ENCODE peak calls at places on chromosomes 16 and 17, in eight cellular contexts. One of them, this sample, is unnamed. For H3K4me1, the result is how much of the 10 kb centered on the place peaks cover.

GRCh38 chr16:54986404-54986803 is 55.7 kb downstream of the IRX5 start:
- DNase-seq in right atrium auricular region: no peak
- DNase-seq in thoracic aorta: no peak
- DNase-seq in adrenal gland: no peak
- DNase-seq in suprapubic skin: no peak
- DNase-seq in spleen: no peak
- DNase-seq in right cardiac atrium: no peak
- DNase-seq in RWPE2: no peak
- DNase-seq in this sample: peak

GRCh38 chr16:84885024-84885910 is 65.5 kb downstream of the CRISPLD2 start:
- DNase-seq in right atrium auricular region: peak
- DNase-seq in thoracic aorta: no peak
- DNase-seq in adrenal gland: no peak
- DNase-seq in suprapubic skin: no peak
- DNase-seq in spleen: no peak
- DNase-seq in right cardiac atrium: peak
- DNase-seq in RWPE2: no peak
- DNase-seq in this sample: peak

GRCh38 chr17:17001076-17001777 is 29.3 kb upstream of the TNFRSF13B start:
- DNase-seq in right atrium auricular region: no peak
- DNase-seq in thoracic aorta: no peak
- DNase-seq in adrenal gland: no peak
- DNase-seq in suprapubic skin: no peak
- DNase-seq in spleen: no peak
- DNase-seq in right cardiac atrium: no peak
- DNase-seq in RWPE2: no peak
- DNase-seq in this sample: no peak

GRCh38 chr17:51029568-51030463 is 90.9 kb downstream of the SPAG9 start:
- DNase-seq in right atrium auricular region: no peak
- DNase-seq in thoracic aorta: no peak
- DNase-seq in adrenal gland: no peak
- DNase-seq in suprapubic skin: no peak
- DNase-seq in spleen: no peak
- DNase-seq in right cardiac atrium: no peak
- DNase-seq in RWPE2: no peak
- DNase-seq in this sample: no peak

GRCh38 chr17:75406222-75406615 is 741 bp upstream of the GRB2 start:
- DNase-seq in right atrium auricular region: no peak
- DNase-seq in thoracic aorta: no peak
- DNase-seq in adrenal gland: no peak
- DNase-seq in suprapubic skin: no peak
- DNase-seq in spleen: no peak
- DNase-seq in right cardiac atrium: no peak
- DNase-seq in RWPE2: no peak
- DNase-seq in this sample: peak

GRCh38 chr17:17108681-17109049 is 66.4 kb downstream of the MPRIP start:
- DNase-seq in right atrium auricular region: no peak
- DNase-seq in thoracic aorta: no peak
- DNase-seq in adrenal gland: peak
- DNase-seq in suprapubic skin: no peak
- DNase-seq in spleen: no peak
- DNase-seq in right cardiac atrium: peak
- DNase-seq in RWPE2: no peak
- DNase-seq in this sample: peak

GRCh38 chr17:17771498-17772201 is 65.1 kb downstream of the SREBF1 start:
- DNase-seq in right atrium auricular region: no peak
- DNase-seq in thoracic aorta: no peak
- DNase-seq in adrenal gland: no peak
- DNase-seq in suprapubic skin: no peak
- DNase-seq in spleen: no peak
- DNase-seq in right cardiac atrium: no peak
- DNase-seq in RWPE2: no peak
- DNase-seq in this sample: no peak

GRCh38 chr17:82358467-82359350 is at the start of gene TEX19:
- DNase-seq in right atrium auricular region: no peak
- DNase-seq in thoracic aorta: no peak
- DNase-seq in adrenal gland: no peak
- DNase-seq in suprapubic skin: no peak
- DNase-seq in spleen: no peak
- DNase-seq in right cardiac atrium: no peak
- DNase-seq in RWPE2: no peak
- DNase-seq in this sample: peak

GRCh38 chr17:51805765-51806164 is 352.7 kb downstream of the CA10 start:
- DNase-seq in right atrium auricular region: no peak
- DNase-seq in thoracic aorta: no peak
- DNase-seq in adrenal gland: no peak
- DNase-seq in suprapubic skin: no peak
- DNase-seq in spleen: no peak
- DNase-seq in right cardiac atrium: no peak
- DNase-seq in RWPE2: no peak
- DNase-seq in this sample: no peak

GRCh38 chr17:4735825-4736651 is 3.6 kb upstream of the ZMYND15 start:
- DNase-seq in right atrium auricular region: no peak
- DNase-seq in thoracic aorta: no peak
- DNase-seq in adrenal gland: peak
- DNase-seq in suprapubic skin: no peak
- DNase-seq in spleen: peak
- DNase-seq in right cardiac atrium: no peak
- DNase-seq in RWPE2: no peak
- DNase-seq in this sample: no peak
- H3K4me1 ChIP-seq in right atrium auricular region: under half
- H3K4me1 ChIP-seq in thoracic aorta: under half
- H3K4me1 ChIP-seq in adrenal gland: under half
- H3K4me1 ChIP-seq in suprapubic skin: under half
- H3K4me1 ChIP-seq in spleen: under half
- H3K4me1 ChIP-seq in right cardiac atrium: under half
- H3K4me1 ChIP-seq in RWPE2: under half
- H3K4me1 ChIP-seq in this sample: under half

DNA sequence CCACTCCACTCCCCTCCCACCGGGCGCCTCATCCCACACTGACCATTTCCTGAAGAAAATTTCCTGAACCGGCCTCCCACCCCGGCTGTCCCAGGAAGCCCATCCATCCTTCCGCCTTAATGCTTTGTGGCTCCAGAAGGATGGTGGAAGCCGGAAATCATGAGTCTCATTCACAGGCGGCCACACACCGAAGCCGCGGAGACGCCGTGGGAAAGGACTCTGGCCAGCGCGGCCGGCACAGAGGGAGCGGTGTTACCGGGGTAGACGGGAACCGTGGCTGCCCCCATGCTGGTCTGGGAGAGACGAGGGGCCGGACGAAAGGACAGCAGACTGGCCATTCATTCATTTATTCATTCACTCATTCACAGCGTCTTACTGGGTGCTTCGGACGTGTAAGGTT is 326.7 kb downstream of the SEC14L1 start:
- DNase-seq in right atrium auricular region: no peak
- DNase-seq in thoracic aorta: no peak
- DNase-seq in adrenal gland: no peak
- DNase-seq in suprapubic skin: no peak
- DNase-seq in spleen: no peak
- DNase-seq in right cardiac atrium: no peak
- DNase-seq in RWPE2: no peak
- DNase-seq in this sample: no peak
- H3K4me1 ChIP-seq in right atrium auricular region: half or more
- H3K4me1 ChIP-seq in thoracic aorta: under half
- H3K4me1 ChIP-seq in adrenal gland: under half
- H3K4me1 ChIP-seq in suprapubic skin: half or more
- H3K4me1 ChIP-seq in spleen: half or more
- H3K4me1 ChIP-seq in right cardiac atrium: under half
- H3K4me1 ChIP-seq in RWPE2: under half
- H3K4me1 ChIP-seq in this sample: under half

GRCh38 chr17:48556534-48557401 is 11.9 kb upstream of the HOXB2 start:
- DNase-seq in right atrium auricular region: no peak
- DNase-seq in thoracic aorta: no peak
- DNase-seq in adrenal gland: no peak
- DNase-seq in suprapubic skin: no peak
- DNase-seq in spleen: no peak
- DNase-seq in right cardiac atrium: no peak
- DNase-seq in RWPE2: no peak
- DNase-seq in this sample: no peak
- H3K4me1 ChIP-seq in right atrium auricular region: under half
- H3K4me1 ChIP-seq in thoracic aorta: half or more
- H3K4me1 ChIP-seq in adrenal gland: under half
- H3K4me1 ChIP-seq in suprapubic skin: half or more
- H3K4me1 ChIP-seq in spleen: under half
- H3K4me1 ChIP-seq in right cardiac atrium: under half
- H3K4me1 ChIP-seq in RWPE2: under half
- H3K4me1 ChIP-seq in this sample: under half

GRCh38 chr17:31744541-31744951 is 114.5 kb downstream of the COPRS start:
- DNase-seq in right atrium auricular region: no peak
- DNase-seq in thoracic aorta: no peak
- DNase-seq in adrenal gland: no peak
- DNase-seq in suprapubic skin: no peak
- DNase-seq in spleen: no peak
- DNase-seq in right cardiac atrium: peak
- DNase-seq in RWPE2: no peak
- DNase-seq in this sample: no peak
- H3K4me1 ChIP-seq in right atrium auricular region: under half
- H3K4me1 ChIP-seq in thoracic aorta: half or more
- H3K4me1 ChIP-seq in adrenal gland: under half
- H3K4me1 ChIP-seq in suprapubic skin: under half
- H3K4me1 ChIP-seq in spleen: under half
- H3K4me1 ChIP-seq in right cardiac atrium: under half
- H3K4me1 ChIP-seq in RWPE2: under half
- H3K4me1 ChIP-seq in this sample: under half

GRCh38 chr16:83227336-83227735 is 580.4 kb upstream of the HSBP1 start:
- DNase-seq in right atrium auricular region: no peak
- DNase-seq in thoracic aorta: no peak
- DNase-seq in adrenal gland: no peak
- DNase-seq in suprapubic skin: no peak
- DNase-seq in spleen: no peak
- DNase-seq in right cardiac atrium: no peak
- DNase-seq in RWPE2: no peak
- DNase-seq in this sample: no peak
- H3K4me1 ChIP-seq in right atrium auricular region: under half
- H3K4me1 ChIP-seq in thoracic aorta: under half
- H3K4me1 ChIP-seq in adrenal gland: under half
- H3K4me1 ChIP-seq in suprapubic skin: under half
- H3K4me1 ChIP-seq in spleen: under half
- H3K4me1 ChIP-seq in right cardiac atrium: under half
- H3K4me1 ChIP-seq in RWPE2: under half
- H3K4me1 ChIP-seq in this sample: under half

DNA sequence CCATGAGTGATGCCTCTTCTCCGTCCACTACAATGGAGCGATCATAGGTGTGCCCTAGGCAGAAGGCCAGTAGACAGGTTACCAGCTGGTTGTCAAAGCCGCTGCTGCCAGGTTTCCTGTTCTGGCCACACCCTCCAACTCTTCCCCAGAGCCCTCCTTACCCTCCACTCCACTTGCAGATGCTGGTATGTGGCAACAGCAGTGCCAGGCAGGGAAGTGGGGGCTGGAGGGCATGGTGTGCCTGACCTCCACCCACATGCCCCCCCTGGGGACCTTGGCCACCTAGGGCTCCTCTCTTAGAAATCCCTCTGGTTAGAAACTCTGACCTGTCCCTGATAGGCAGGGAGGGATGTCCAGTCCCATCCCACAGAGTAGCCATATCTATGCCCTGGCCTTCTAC is 1.5 kb downstream of the RRAD start:
- DNase-seq in right atrium auricular region: no peak
- DNase-seq in thoracic aorta: no peak
- DNase-seq in adrenal gland: no peak
- DNase-seq in suprapubic skin: no peak
- DNase-seq in spleen: no peak
- DNase-seq in right cardiac atrium: no peak
- DNase-seq in RWPE2: no peak
- DNase-seq in this sample: no peak
- H3K4me1 ChIP-seq in right atrium auricular region: half or more
- H3K4me1 ChIP-seq in thoracic aorta: half or more
- H3K4me1 ChIP-seq in adrenal gland: under half
- H3K4me1 ChIP-seq in suprapubic skin: under half
- H3K4me1 ChIP-seq in spleen: under half
- H3K4me1 ChIP-seq in right cardiac atrium: under half
- H3K4me1 ChIP-seq in RWPE2: under half
- H3K4me1 ChIP-seq in this sample: under half

GRCh38 chr17:1726626-1727257 is 2.2 kb downstream of the WDR81 start:
- DNase-seq in right atrium auricular region: no peak
- DNase-seq in thoracic aorta: no peak
- DNase-seq in adrenal gland: no peak
- DNase-seq in suprapubic skin: no peak
- DNase-seq in spleen: peak
- DNase-seq in right cardiac atrium: peak
- DNase-seq in RWPE2: peak
- DNase-seq in this sample: no peak
- H3K4me1 ChIP-seq in right atrium auricular region: half or more
- H3K4me1 ChIP-seq in thoracic aorta: under half
- H3K4me1 ChIP-seq in adrenal gland: under half
- H3K4me1 ChIP-seq in suprapubic skin: half or more
- H3K4me1 ChIP-seq in spleen: under half
- H3K4me1 ChIP-seq in right cardiac atrium: under half
- H3K4me1 ChIP-seq in RWPE2: under half
- H3K4me1 ChIP-seq in this sample: under half

DNA sequence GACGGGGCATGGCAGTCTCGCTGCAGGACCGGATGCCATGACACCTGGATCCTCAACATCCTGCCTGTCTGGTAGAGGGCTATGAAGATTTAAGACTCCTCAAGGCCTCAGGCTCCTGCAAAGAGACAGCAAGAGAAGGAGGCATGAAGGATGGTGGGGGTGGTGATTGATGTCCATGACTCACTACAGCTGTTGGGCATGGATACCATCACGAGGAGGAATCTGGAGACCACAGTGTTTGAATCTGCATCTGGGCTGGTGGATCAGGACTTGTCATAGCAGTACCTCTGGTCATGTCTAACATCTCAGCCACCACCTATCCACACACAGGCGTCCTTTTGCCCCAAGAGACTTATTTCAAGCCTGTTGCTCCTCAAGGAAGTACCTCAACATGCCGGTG is 50.2 kb upstream of the WSCD1 start:
- DNase-seq in right atrium auricular region: no peak
- DNase-seq in thoracic aorta: no peak
- DNase-seq in adrenal gland: no peak
- DNase-seq in suprapubic skin: no peak
- DNase-seq in spleen: no peak
- DNase-seq in right cardiac atrium: no peak
- DNase-seq in RWPE2: no peak
- DNase-seq in this sample: no peak
- H3K4me1 ChIP-seq in right atrium auricular region: under half
- H3K4me1 ChIP-seq in thoracic aorta: under half
- H3K4me1 ChIP-seq in adrenal gland: under half
- H3K4me1 ChIP-seq in suprapubic skin: under half
- H3K4me1 ChIP-seq in spleen: under half
- H3K4me1 ChIP-seq in right cardiac atrium: under half
- H3K4me1 ChIP-seq in RWPE2: under half
- H3K4me1 ChIP-seq in this sample: under half